ENCODE peak calls at places on chromosomes 4 and X, in seven cellular contexts. One of them, this sample, is unnamed.

GRCh38 chr4:141675384-141675783 is 39.0 kb downstream of the IL15 start:
- DNase-seq in right lobe of liver: no peak
- DNase-seq in effector memory CD4-positive, alpha-beta T cell: no peak
- DNase-seq in CD8-positive, alpha-beta T cell: no peak
- DNase-seq in neural progenitor cell: no peak
- DNase-seq in CD4-positive, alpha-beta memory T cell: no peak
- DNase-seq in endodermal cell: no peak
- DNase-seq in this sample: no peak

GRCh38 chrX:107823456-107823855 is 2.2 kb upstream of the MID2 start:
- DNase-seq in neural progenitor cell: no peak
- DNase-seq in CD4-positive, alpha-beta memory T cell: no peak
- DNase-seq in CD8-positive, alpha-beta T cell: no peak
- DNase-seq in endodermal cell: no peak
- DNase-seq in right lobe of liver: no peak
- DNase-seq in effector memory CD4-positive, alpha-beta T cell: no peak
- DNase-seq in this sample: no peak

GRCh38 chrX:41333744-41333993 is 293 bp upstream of the DDX3X start:
- DNase-seq in neural progenitor cell: peak; percentile 90
- DNase-seq in endodermal cell: no peak
- DNase-seq in effector memory CD4-positive, alpha-beta T cell: peak; percentile 64
- DNase-seq in CD4-positive, alpha-beta memory T cell: peak; percentile 81
- DNase-seq in CD8-positive, alpha-beta T cell: peak; percentile 80
- DNase-seq in right lobe of liver: no peak
- DNase-seq in this sample: no peak

GRCh38 chr4:74284074-74284473 is 24.2 kb upstream of the EPGN start:
- DNase-seq in CD4-positive, alpha-beta memory T cell: no peak
- DNase-seq in endodermal cell: no peak
- DNase-seq in right lobe of liver: no peak
- DNase-seq in neural progenitor cell: no peak
- DNase-seq in effector memory CD4-positive, alpha-beta T cell: no peak
- DNase-seq in CD8-positive, alpha-beta T cell: no peak
- DNase-seq in this sample: no peak

GRCh38 chrX:148940411-148940996 is 440.1 kb downstream of the AFF2 start:
- DNase-seq in effector memory CD4-positive, alpha-beta T cell: no peak
- DNase-seq in CD8-positive, alpha-beta T cell: no peak
- DNase-seq in right lobe of liver: no peak
- DNase-seq in endodermal cell: no peak
- DNase-seq in neural progenitor cell: no peak
- DNase-seq in CD4-positive, alpha-beta memory T cell: no peak
- DNase-seq in this sample: no peak

GRCh38 chrX:140767646-140768045 is 58.1 kb downstream of the LINC00632 start:
- DNase-seq in CD8-positive, alpha-beta T cell: no peak
- DNase-seq in endodermal cell: no peak
- DNase-seq in CD4-positive, alpha-beta memory T cell: no peak
- DNase-seq in right lobe of liver: no peak
- DNase-seq in effector memory CD4-positive, alpha-beta T cell: no peak
- DNase-seq in neural progenitor cell: no peak
- DNase-seq in this sample: no peak

GRCh38 chrX:72265263-72265662 is 11.8 kb downstream of the RPS4X start:
- DNase-seq in endodermal cell: no peak
- DNase-seq in CD8-positive, alpha-beta T cell: no peak
- DNase-seq in neural progenitor cell: no peak
- DNase-seq in CD4-positive, alpha-beta memory T cell: no peak
- DNase-seq in effector memory CD4-positive, alpha-beta T cell: no peak
- DNase-seq in right lobe of liver: no peak
- DNase-seq in this sample: no peak

GRCh38 chrX:31186693-31187338 is 115.0 kb upstream of the FTHL17 start:
- DNase-seq in neural progenitor cell: no peak
- DNase-seq in effector memory CD4-positive, alpha-beta T cell: no peak
- DNase-seq in CD8-positive, alpha-beta T cell: no peak
- DNase-seq in endodermal cell: no peak
- DNase-seq in CD4-positive, alpha-beta memory T cell: no peak
- DNase-seq in right lobe of liver: no peak
- DNase-seq in this sample: no peak

DNA sequence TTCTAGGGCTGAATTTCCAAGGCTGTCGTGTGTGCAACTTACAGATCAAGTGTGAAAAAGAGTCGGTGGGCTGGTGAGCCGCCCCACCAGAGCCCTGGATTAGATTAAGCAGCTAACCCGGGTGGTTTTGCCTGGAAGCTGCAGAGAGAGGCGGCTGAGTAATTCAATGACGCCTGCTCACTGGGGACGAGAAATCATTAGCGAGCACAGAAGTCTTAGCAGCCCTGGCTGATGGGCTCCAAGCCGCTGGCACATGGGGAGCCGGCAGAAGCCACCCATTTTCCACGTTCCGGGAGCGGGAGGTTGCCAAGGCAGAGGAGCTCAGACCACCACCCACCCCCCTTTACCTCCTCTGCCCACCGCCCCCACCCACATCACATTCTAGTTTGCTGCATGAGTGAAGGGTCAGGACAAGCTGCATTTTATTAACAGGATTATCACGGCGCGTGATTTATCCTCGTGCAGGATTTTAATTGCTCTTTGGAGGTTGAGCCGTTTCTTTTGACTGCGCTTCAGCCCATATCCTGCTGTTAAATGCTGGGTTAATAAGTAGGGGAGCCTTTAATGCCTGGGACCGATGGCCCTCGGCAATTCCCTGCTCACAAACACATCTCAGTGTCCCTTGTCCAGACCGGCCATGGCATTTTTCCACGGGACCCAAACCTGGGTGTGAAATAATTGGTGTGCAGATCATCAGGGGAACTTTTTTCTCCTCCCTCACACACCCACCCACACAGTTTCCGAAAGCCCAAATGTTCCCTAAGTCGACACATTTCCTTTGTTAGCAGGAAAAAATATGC is 19.1 kb downstream of the BCOR start:
- DNase-seq in CD8-positive, alpha-beta T cell: no peak
- DNase-seq in right lobe of liver: peak; percentile 31
- DNase-seq in endodermal cell: no peak
- DNase-seq in neural progenitor cell: peak; percentile 67
- DNase-seq in CD4-positive, alpha-beta memory T cell: no peak
- DNase-seq in effector memory CD4-positive, alpha-beta T cell: no peak
- DNase-seq in this sample: no peak
- H3K4me1 ChIP-seq in CD8-positive, alpha-beta T cell: peaks cover 20% of the 10 kb centered on the region
- H3K4me1 ChIP-seq in right lobe of liver: no peaks in the 10 kb centered on the region
- H3K4me1 ChIP-seq in endodermal cell: no peaks in the 10 kb centered on the region
- H3K4me1 ChIP-seq in neural progenitor cell: peaks cover 53% of the 10 kb centered on the region
- H3K4me1 ChIP-seq in CD4-positive, alpha-beta memory T cell: peaks cover 19% of the 10 kb centered on the region
- H3K4me1 ChIP-seq in effector memory CD4-positive, alpha-beta T cell: peaks cover 7% of the 10 kb centered on the region
- H3K4me1 ChIP-seq in this sample: peaks cover 9% of the 10 kb centered on the region

DNA sequence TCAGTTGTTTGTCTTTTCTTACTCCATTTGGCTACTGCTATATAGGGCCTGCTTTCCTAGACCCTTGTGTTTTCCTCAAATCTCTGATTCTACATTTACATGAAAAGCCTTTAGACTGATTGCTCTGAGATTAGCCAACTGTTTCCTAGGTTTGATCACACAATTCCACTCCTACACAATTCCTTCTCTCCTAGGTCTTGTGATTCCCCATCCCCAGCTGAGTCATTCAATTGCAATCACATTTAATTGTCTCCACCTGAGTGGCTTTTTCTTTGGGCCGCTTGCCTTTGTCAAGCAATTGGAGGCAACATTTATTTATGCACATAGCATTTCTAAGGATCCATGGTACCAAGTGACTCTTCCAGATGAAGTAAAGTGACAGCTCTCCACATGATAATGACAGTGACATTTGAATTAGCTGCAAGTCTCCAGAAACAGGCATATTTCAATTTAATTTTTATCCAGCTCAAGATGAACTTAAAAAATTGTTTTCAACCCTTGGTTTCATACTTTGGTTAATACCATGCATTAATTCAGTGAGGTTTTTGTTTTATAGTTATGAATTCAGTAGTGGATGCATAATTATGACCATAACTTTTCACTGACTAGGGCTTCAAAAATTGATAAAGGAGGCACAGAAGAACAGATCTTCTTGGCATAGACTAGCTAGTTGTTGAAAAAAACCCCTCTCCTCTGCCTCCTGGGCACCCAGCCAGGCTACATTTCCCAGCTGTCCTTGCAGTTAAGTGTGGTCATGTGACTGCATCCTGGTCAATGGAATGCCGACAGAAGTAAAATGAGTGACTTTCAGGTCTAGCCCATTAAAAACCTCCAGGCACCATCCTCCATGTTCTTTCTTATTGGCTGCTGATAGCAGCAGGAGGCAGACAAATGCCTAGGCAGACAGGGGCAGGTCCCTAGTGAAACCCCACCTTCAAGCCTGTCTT is 35.6 kb downstream of the ATXN3L start:
- DNase-seq in effector memory CD4-positive, alpha-beta T cell: no peak
- DNase-seq in right lobe of liver: no peak
- DNase-seq in CD8-positive, alpha-beta T cell: no peak
- DNase-seq in endodermal cell: peak; percentile 60
- DNase-seq in neural progenitor cell: peak; percentile 75
- DNase-seq in CD4-positive, alpha-beta memory T cell: no peak
- DNase-seq in this sample: no peak
- H3K27ac ChIP-seq in effector memory CD4-positive, alpha-beta T cell: no peak overlapping the region
- H3K27ac ChIP-seq in right lobe of liver: no peak overlapping the region
- H3K27ac ChIP-seq in CD8-positive, alpha-beta T cell: no peak overlapping the region
- H3K27ac ChIP-seq in endodermal cell: peak overlapping the region; percentile 68
- H3K27ac ChIP-seq in neural progenitor cell: peak overlapping the region; percentile 74
- H3K27ac ChIP-seq in CD4-positive, alpha-beta memory T cell: no peak overlapping the region
- H3K27ac ChIP-seq in this sample: no peak overlapping the region

DNA sequence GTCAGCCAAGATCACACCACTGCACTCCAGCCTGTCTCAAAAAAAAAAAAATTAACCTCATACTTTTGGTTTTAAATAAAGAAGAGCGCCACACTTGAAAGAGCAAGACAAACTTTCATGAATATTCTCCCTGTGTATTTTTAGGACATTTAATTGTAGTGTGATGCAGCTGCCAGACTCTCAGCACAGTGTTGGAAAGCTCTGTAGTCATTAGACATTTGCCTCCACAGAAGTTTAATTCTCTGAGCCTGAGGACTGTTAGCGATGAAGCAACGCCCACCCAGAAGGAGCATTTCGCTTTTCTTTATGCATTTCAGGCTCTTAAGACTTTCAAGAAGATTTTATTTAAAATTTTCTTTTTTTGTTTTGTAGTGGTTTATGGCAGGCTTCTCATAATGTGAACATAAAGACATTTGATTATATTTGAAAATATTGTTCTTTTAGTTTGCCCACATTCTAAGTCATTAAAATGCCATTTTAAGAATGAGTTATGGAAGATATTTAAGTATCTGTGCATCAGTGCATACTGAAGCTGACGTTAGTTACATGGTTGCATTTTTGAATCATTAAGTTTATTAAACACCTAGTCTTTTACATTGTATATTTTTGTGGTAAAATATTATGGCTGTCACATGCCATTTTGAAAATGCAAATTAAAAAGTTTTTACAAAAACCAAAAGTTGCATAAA is 45.9 kb downstream of the DCLK2 start:
- DNase-seq in right lobe of liver: no peak
- DNase-seq in CD8-positive, alpha-beta T cell: no peak
- DNase-seq in neural progenitor cell: no peak
- DNase-seq in effector memory CD4-positive, alpha-beta T cell: no peak
- DNase-seq in endodermal cell: no peak
- DNase-seq in CD4-positive, alpha-beta memory T cell: no peak
- DNase-seq in this sample: no peak
- H3K4me1 ChIP-seq in right lobe of liver: no peaks in the 10 kb centered on the region
- H3K4me1 ChIP-seq in CD8-positive, alpha-beta T cell: no peaks in the 10 kb centered on the region
- H3K4me1 ChIP-seq in neural progenitor cell: no peaks in the 10 kb centered on the region
- H3K4me1 ChIP-seq in effector memory CD4-positive, alpha-beta T cell: no peaks in the 10 kb centered on the region
- H3K4me1 ChIP-seq in endodermal cell: no peaks in the 10 kb centered on the region
- H3K4me1 ChIP-seq in CD4-positive, alpha-beta memory T cell: no peaks in the 10 kb centered on the region
- H3K4me1 ChIP-seq in this sample: peaks cover 2% of the 10 kb centered on the region

DNA sequence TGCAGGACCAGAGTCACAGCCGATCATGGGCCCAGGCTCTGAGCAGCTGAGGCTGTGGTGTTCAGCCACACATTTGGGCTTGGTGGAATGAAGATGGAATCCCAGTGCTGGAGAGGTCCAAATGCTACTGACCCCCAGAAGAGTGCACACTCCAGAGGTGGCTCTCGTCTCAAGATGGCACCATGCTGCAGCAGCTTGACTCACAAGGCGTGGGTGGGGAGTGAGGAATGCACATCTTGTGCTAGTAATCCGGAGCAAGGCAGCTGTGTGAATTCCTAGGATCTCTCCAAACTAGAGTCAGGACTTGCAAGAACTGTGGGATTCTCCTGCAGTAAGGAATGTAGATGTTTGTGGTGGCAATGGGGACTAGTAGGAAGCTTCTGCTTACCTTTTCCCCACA is 28.7 kb downstream of the RAB28 start:
- DNase-seq in CD4-positive, alpha-beta memory T cell: no peak
- DNase-seq in effector memory CD4-positive, alpha-beta T cell: no peak
- DNase-seq in CD8-positive, alpha-beta T cell: no peak
- DNase-seq in endodermal cell: no peak
- DNase-seq in right lobe of liver: no peak
- DNase-seq in neural progenitor cell: no peak
- DNase-seq in this sample: no peak
- H3K27ac ChIP-seq in CD4-positive, alpha-beta memory T cell: no peak overlapping the region
- H3K27ac ChIP-seq in effector memory CD4-positive, alpha-beta T cell: no peak overlapping the region
- H3K27ac ChIP-seq in CD8-positive, alpha-beta T cell: no peak overlapping the region
- H3K27ac ChIP-seq in endodermal cell: no peak overlapping the region
- H3K27ac ChIP-seq in right lobe of liver: no peak overlapping the region
- H3K27ac ChIP-seq in neural progenitor cell: no peak overlapping the region
- H3K27ac ChIP-seq in this sample: no peak overlapping the region

GRCh38 chr4:8591626-8592365 is 769 bp upstream of the CPZ start:
- DNase-seq in CD4-positive, alpha-beta memory T cell: no peak
- DNase-seq in CD8-positive, alpha-beta T cell: no peak
- DNase-seq in endodermal cell: peak; percentile 70
- DNase-seq in effector memory CD4-positive, alpha-beta T cell: no peak
- DNase-seq in neural progenitor cell: peak; percentile 36
- DNase-seq in right lobe of liver: no peak
- DNase-seq in this sample: no peak
- H3K4me1 ChIP-seq in CD4-positive, alpha-beta memory T cell: no peaks in the 10 kb centered on the region
- H3K4me1 ChIP-seq in CD8-positive, alpha-beta T cell: no peaks in the 10 kb centered on the region
- H3K4me1 ChIP-seq in endodermal cell: no peaks in the 10 kb centered on the region
- H3K4me1 ChIP-seq in effector memory CD4-positive, alpha-beta T cell: no peaks in the 10 kb centered on the region
- H3K4me1 ChIP-seq in neural progenitor cell: peaks cover 33% of the 10 kb centered on the region
- H3K4me1 ChIP-seq in right lobe of liver: no peaks in the 10 kb centered on the region
- H3K4me1 ChIP-seq in this sample: no peaks in the 10 kb centered on the region

DNA sequence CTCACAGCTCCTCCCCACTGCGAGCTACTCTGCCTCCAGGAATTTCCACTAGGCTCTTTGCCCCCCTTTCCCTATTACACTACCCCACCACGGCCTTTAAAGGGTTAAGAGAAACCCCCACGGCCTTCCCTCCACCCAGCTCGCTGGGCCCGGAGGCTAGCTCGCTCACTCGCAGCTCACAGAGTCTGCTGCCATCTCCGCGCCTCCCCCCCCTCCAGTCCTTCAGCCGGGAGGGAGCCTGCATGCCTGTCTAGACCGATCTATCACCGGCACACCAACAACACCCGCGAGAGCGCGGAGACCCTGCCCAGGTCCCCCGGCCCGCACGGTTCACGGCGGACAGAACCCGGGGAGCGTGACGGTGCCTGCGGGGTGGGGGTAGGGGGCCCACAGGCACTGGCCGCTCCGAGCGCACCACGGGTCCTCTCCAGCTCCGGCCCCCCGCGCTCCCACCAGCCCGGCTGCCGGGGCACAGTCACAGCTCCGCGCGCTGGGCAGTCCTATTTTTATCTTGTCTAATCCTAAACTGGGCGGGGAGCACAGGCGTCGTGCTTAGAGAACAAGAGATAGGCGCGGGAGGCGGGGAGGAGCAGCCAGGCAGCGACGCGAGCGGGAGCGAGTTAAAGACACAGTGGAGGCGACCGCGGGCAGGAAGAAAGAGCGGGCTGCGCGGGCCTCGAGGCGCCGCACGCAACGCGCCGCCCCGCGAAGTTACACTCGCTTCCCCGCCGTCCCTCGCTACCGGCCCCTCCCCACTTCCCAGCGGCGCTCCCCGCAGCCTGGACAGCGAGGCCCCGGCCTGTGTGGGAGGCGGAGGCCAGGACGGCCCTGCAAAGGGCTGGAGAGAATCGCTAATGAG is 3.5 kb downstream of the BCOR start:
- DNase-seq in CD4-positive, alpha-beta memory T cell: peak; percentile 57
- DNase-seq in right lobe of liver: peak; percentile 76
- DNase-seq in CD8-positive, alpha-beta T cell: peak; percentile 49
- DNase-seq in effector memory CD4-positive, alpha-beta T cell: no peak
- DNase-seq in neural progenitor cell: peak; percentile 89
- DNase-seq in endodermal cell: peak; percentile 90
- DNase-seq in this sample: peak; percentile 83
- H3K27ac ChIP-seq in CD4-positive, alpha-beta memory T cell: peak overlapping the region; percentile 63
- H3K27ac ChIP-seq in right lobe of liver: no peak overlapping the region
- H3K27ac ChIP-seq in CD8-positive, alpha-beta T cell: no peak overlapping the region
- H3K27ac ChIP-seq in effector memory CD4-positive, alpha-beta T cell: peak overlapping the region; percentile 18
- H3K27ac ChIP-seq in neural progenitor cell: peak overlapping the region; percentile 10
- H3K27ac ChIP-seq in endodermal cell: peak overlapping the region; percentile 63
- H3K27ac ChIP-seq in this sample: peak overlapping the region; percentile 16